ENCODE peak calls at places on chromosomes 16 and 17, in seven cellular contexts. I is small intestine; H is M059J; M is right lobe of liver; W is H9; X is ACHN; O is activated gamma-delta T cell treated with anti-CD3 and anti-CD28 coated beads, Interleukin-2, amount 50 U/mL, for 16 hours. U is an unnamed sample.

GRCh38 chr17:28151001-28151400 is 108.5 kb downstream of the NLK start:
- DNase-seq in H (no peak), M (no peak), I (no peak), X (no peak), O (no peak), W (no peak), U (no peak)

GRCh38 chr16:80936410-80936809 is 70.3 kb downstream of the CMC2 start:
- DNase-seq in O (no peak), X (no peak), H (no peak), M (no peak), I (no peak), W (no peak), U (peak; percentile 19)

GRCh38 chr16:81405702-81406113 is 38.9 kb upstream of the CMIP start:
- DNase-seq in I (peak; percentile 89), O (no peak), H (peak; percentile 98), X (peak; percentile 99), M (no peak), W (peak; percentile 69), U (no peak)

GRCh38 chr17:55265434-55266021 is 768 bp downstream of the HLF start:
- DNase-seq in W (no peak), M (peak; percentile 54), O (no peak), X (no peak), H (no peak), I (peak; percentile 14), U (no peak)

GRCh38 chr16:70705056-70705455 is 19.2 kb upstream of the MTSS2 start:
- DNase-seq in H (peak; percentile 77), X (no peak), I (no peak), O (no peak), M (no peak), W (no peak), U (no peak)

GRCh38 chr16:26816885-26817571 is 249.7 kb upstream of the C16orf82 start:
- DNase-seq in W (no peak), X (peak; percentile 46), M (no peak), O (no peak), I (no peak), H (peak; percentile 81), U (peak; percentile 66)

GRCh38 chr17:81400939-81401726 is 5.9 kb downstream of the BAHCC1 start:
- DNase-seq in O (no peak), W (no peak), I (no peak), H (no peak), M (no peak), X (no peak), U (no peak)

GRCh38 chr17:6667516-6667915 is 16.0 kb downstream of the C17orf100 start:
- DNase-seq in M (no peak), H (no peak), W (peak; percentile 18), I (no peak), O (no peak), X (no peak), U (no peak)

GRCh38 chr17:43368740-43369506 is 29.9 kb upstream of the ARL4D start:
- DNase-seq in I (peak; percentile 81), W (peak; percentile 95), X (peak; percentile 95), O (no peak), H (peak; percentile 84), M (peak; percentile 86), U (no peak)

GRCh38 chr16:67403976-67404555 is 10.8 kb upstream of the TPPP3 start:
- DNase-seq in W (no peak), X (no peak), O (no peak), I (no peak), M (no peak), H (no peak), U (no peak)

GRCh38 chr17:2797632-2798031 is 1.4 kb downstream of the RAP1GAP2 start:
- DNase-seq in H (no peak), O (no peak), M (no peak), W (no peak), I (peak; percentile 80), X (no peak), U (no peak)

GRCh38 chr17:73308017-73308823 is 3.6 kb downstream of the CDC42EP4 start:
- DNase-seq in H (peak; percentile 84), O (no peak), M (peak; percentile 96), I (peak; percentile 98), W (no peak), X (peak; percentile 88), U (no peak)